ENCODE peak calls at places on chromosomes 5 and 9, in nine cellular contexts. F is fibroblast of mammary gland, H is AG10803, R is sigmoid colon, P is GM23338, A is stomach, S is dorsolateral prefrontal cortex, U is colonic mucosa, I is kidney. E is an unnamed sample.

GRCh38 chr5:18944771-18945170 is 1043.2 kb downstream of the CDH18 start:
- DNase-seq in F (no peak), H (no peak), R (no peak), P (no peak), A (no peak), S (no peak), U (no peak), I (no peak), E (no peak)

GRCh38 chr5:122447072-122447471 is 135.0 kb downstream of the SNCAIP start:
- DNase-seq in F (no peak), H (no peak), R (no peak), P (no peak), A (no peak), S (no peak), U (no peak), I (no peak), E (no peak)

GRCh38 chr5:169637856-169638190 is 748 bp downstream of the DOCK2 start:
- DNase-seq in F (no peak), H (no peak), R (no peak), P (no peak), A (peak), S (no peak), U (peak), I (no peak), E (no peak)

GRCh38 chr9:127154390-127155191 is 32.2 kb upstream of the ANGPTL2 start:
- DNase-seq in F (peak), H (peak), R (peak), P (no peak), A (peak), S (no peak), U (peak), I (peak), E (peak)

GRCh38 chr9:38371495-38371894 is 21.0 kb upstream of the ALDH1B1 start:
- DNase-seq in F (peak), H (peak), R (no peak), P (no peak), A (peak), S (no peak), U (peak), I (no peak), E (no peak)

GRCh38 chr9:99264070-99264469 is 42.0 kb downstream of the SEC61B start:
- DNase-seq in F (peak), H (no peak), R (no peak), P (peak), A (no peak), S (no peak), U (no peak), I (no peak), E (no peak)

GRCh38 chr5:68456756-68457217 is 241.2 kb downstream of the PIK3R1 start:
- DNase-seq in F (peak), H (peak), R (no peak), P (no peak), A (peak), S (no peak), U (peak), I (no peak), E (no peak)

GRCh38 chr5:179806250-179807045 is at the start of gene MGAT4B:
- DNase-seq in F (peak), H (peak), R (peak), P (peak), A (peak), S (peak), U (peak), I (peak), E (peak)

GRCh38 chr9:100033877-100034551 is 64.8 kb downstream of the ERP44 start:
- DNase-seq in F (no peak), H (no peak), R (no peak), P (no peak), A (no peak), S (no peak), U (no peak), I (no peak), E (no peak)

GRCh38 chr9:130689937-130690700 is 3.5 kb upstream of the EXOSC2 start:
- DNase-seq in F (peak), H (peak), R (peak), P (peak), A (peak), S (no peak), U (peak), I (no peak), E (peak)

GRCh38 chr9:109232449-109232848 is 65.4 kb upstream of the FRRS1L start:
- DNase-seq in F (peak), H (peak), R (no peak), P (no peak), A (no peak), S (no peak), U (no peak), I (no peak), E (peak)

GRCh38 chr9:72205513-72205912 is 56.3 kb downstream of the GDA start:
- DNase-seq in F (no peak), H (no peak), R (no peak), P (no peak), A (no peak), S (no peak), U (no peak), I (no peak), E (no peak)

GRCh38 chr9:88826651-88827245 is 164.5 kb upstream of the S1PR3 start:
- DNase-seq in F (peak), H (peak), R (no peak), P (no peak), A (no peak), S (no peak), U (no peak), I (no peak), E (no peak)

GRCh38 chr9:88532320-88532719 is 2.7 kb upstream of the NXNL2 start:
- DNase-seq in F (peak), H (peak), R (no peak), P (peak), A (no peak), S (no peak), U (no peak), I (peak), E (peak)

GRCh38 chr5:18792145-18792544 is 1157.9 kb downstream of the TAF11L14 start:
- DNase-seq in F (no peak), H (no peak), R (no peak), P (no peak), A (peak), S (no peak), U (no peak), I (no peak), E (no peak)

GRCh38 chr5:7592910-7593309 is 197.0 kb downstream of the ADCY2 start:
- DNase-seq in F (no peak), H (peak), R (no peak), P (peak), A (no peak), S (no peak), U (no peak), I (no peak), E (no peak)

GRCh38 chr9:104278929-104279500 is 184.9 kb downstream of the SMC2 start:
- DNase-seq in F (no peak), H (no peak), R (no peak), P (no peak), A (no peak), S (no peak), U (no peak), I (no peak), E (no peak)

GRCh38 chr5:150645070-150645700 is 4.7 kb downstream of the SYNPO start:
- DNase-seq in F (peak), H (peak), R (peak), P (no peak), A (no peak), S (no peak), U (no peak), I (peak), E (peak)

GRCh38 chr9:134559013-134559412 is 82.6 kb upstream of the COL5A1 start:
- DNase-seq in F (no peak), H (no peak), R (peak), P (no peak), A (no peak), S (no peak), U (no peak), I (peak), E (no peak)

GRCh38 chr9:124257865-124258764 is at the start of gene NEK6:
- DNase-seq in F (peak), H (peak), R (peak), P (no peak), A (peak), S (no peak), U (no peak), I (peak), E (no peak)

GRCh38 chr9:78884611-78885150 is 587.8 kb downstream of the PSAT1 start:
- DNase-seq in F (no peak), H (peak), R (no peak), P (no peak), A (no peak), S (no peak), U (no peak), I (no peak), E (no peak)

GRCh38 chr5:168364151-168364661 is 72.8 kb downstream of the WWC1 start:
- DNase-seq in F (peak), H (peak), R (no peak), P (no peak), A (no peak), S (no peak), U (no peak), I (no peak), E (peak)

GRCh38 chr9:16866542-16866941 is 3.9 kb downstream of the BNC2 start:
- DNase-seq in F (peak), H (no peak), R (no peak), P (no peak), A (no peak), S (no peak), U (no peak), I (no peak), E (no peak)

GRCh38 chr9:111366978-111367377 is 37.0 kb upstream of the OR2K2 start:
- DNase-seq in F (no peak), H (no peak), R (no peak), P (no peak), A (no peak), S (no peak), U (no peak), I (no peak), E (no peak)

GRCh38 chr9:117979914-117980313 is 275.7 kb downstream of the TLR4 start:
- DNase-seq in F (no peak), H (no peak), R (no peak), P (no peak), A (no peak), S (no peak), U (no peak), I (no peak), E (no peak)

GRCh38 chr5:135317286-135317685 is 81.7 kb downstream of the MACROH2A1 start:
- DNase-seq in F (no peak), H (no peak), R (no peak), P (no peak), A (peak), S (no peak), U (peak), I (no peak), E (no peak)

GRCh38 chr9:13127164-13127563 is 152.3 kb downstream of the MPDZ start:
- DNase-seq in F (no peak), H (peak), R (no peak), P (no peak), A (no peak), S (no peak), U (no peak), I (no peak), E (no peak)

GRCh38 chr5:123705741-123706140 is 193.8 kb downstream of the CSNK1G3 start:
- DNase-seq in F (peak), H (peak), R (no peak), P (no peak), A (no peak), S (no peak), U (no peak), I (no peak), E (peak)

GRCh38 chr5:1847056-1847455 is 35.7 kb downstream of the IRX4 start:
- DNase-seq in F (no peak), H (no peak), R (no peak), P (no peak), A (no peak), S (no peak), U (no peak), I (peak), E (no peak)

GRCh38 chr5:145283101-145283500 is 552.0 kb downstream of the PRELID2 start:
- DNase-seq in F (no peak), H (peak), R (no peak), P (no peak), A (no peak), S (no peak), U (no peak), I (no peak), E (no peak)

GRCh38 chr5:35066260-35066795 is 18.6 kb upstream of the AGXT2 start:
- DNase-seq in F (no peak), H (no peak), R (no peak), P (no peak), A (no peak), S (no peak), U (no peak), I (no peak), E (no peak)

GRCh38 chr5:172903790-172904189 is 55.4 kb upstream of the RPL26L1 start:
- DNase-seq in F (peak), H (peak), R (peak), P (no peak), A (peak), S (no peak), U (peak), I (no peak), E (peak)

GRCh38 chr9:12878342-12878978 is 103.6 kb downstream of the LURAP1L start:
- DNase-seq in F (peak), H (no peak), R (no peak), P (no peak), A (no peak), S (no peak), U (no peak), I (no peak), E (peak)

GRCh38 chr5:17127743-17128231 is 89.6 kb upstream of the BASP1 start:
- DNase-seq in F (peak), H (peak), R (no peak), P (no peak), A (no peak), S (no peak), U (no peak), I (no peak), E (peak)

GRCh38 chr9:116279230-116279629 is 125.6 kb downstream of the PAPPA start:
- DNase-seq in F (no peak), H (no peak), R (no peak), P (peak), A (no peak), S (no peak), U (no peak), I (no peak), E (no peak)

GRCh38 chr5:12133520-12133919 is 229.3 kb upstream of the CTNND2 start:
- DNase-seq in F (no peak), H (no peak), R (no peak), P (no peak), A (no peak), S (no peak), U (no peak), I (no peak), E (no peak)

GRCh38 chr9:93906182-93906880 is 48.8 kb downstream of the BARX1 start:
- DNase-seq in F (no peak), H (no peak), R (peak), P (no peak), A (no peak), S (no peak), U (no peak), I (no peak), E (no peak)

GRCh38 chr9:27625751-27626628 is 52.7 kb upstream of the C9orf72 start:
- DNase-seq in F (no peak), H (no peak), R (no peak), P (no peak), A (no peak), S (no peak), U (peak), I (no peak), E (no peak)

GRCh38 chr9:93945400-93946337 is 9.5 kb downstream of the BARX1 start:
- DNase-seq in F (no peak), H (no peak), R (no peak), P (peak), A (no peak), S (no peak), U (peak), I (no peak), E (no peak)

DNA sequence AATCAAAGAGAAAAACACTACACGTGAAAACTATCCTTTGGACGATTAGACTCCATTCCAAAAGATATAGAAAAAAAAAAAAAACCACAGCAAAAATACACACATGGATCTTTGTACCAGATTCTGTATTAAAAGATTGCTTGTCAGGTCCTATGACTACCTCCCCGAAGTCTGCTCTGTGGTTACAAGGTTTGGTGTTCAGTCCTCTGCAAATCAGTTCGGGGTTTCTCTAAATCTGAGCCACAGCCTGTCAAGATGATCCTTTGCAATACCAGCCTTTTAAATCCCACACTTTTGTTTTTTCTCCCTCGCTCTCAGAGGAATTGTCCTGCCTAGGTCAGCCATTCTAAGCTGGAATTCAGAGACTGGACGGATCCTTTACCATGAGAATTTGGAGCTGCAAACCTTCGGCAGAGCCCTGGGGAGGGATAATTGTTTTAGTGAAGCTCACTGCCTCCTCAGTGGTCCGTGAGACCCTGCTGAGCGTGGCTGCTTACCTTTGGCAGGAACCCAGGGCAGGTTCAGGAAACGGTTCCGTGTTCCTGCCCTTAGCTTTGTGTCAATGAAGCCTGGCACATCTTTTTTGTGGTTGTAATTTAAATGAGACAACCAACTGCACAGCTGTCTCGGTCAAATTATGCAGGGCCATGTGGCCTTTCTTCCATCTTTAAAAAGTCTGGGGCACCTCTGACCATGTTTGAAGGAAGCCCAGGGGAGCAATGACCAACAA is 47.3 kb downstream of the EBF1 start:
- DNase-seq in F (peak), H (peak), R (no peak), P (peak), A (no peak), S (no peak), U (no peak), I (no peak), E (no peak)
- H3K4me3 ChIP-seq in F (no peak), H (no peak), R (no peak), P (peak), A (no peak), S (no peak), U (no peak), I (no peak), E (no peak)

GRCh38 chr5:55600536-55601208 is 65.9 kb upstream of the PLPP1 start:
- DNase-seq in F (peak), H (peak), R (no peak), P (no peak), A (no peak), S (no peak), U (peak), I (no peak), E (no peak)

GRCh38 chr5:55608595-55608994 is 73.8 kb upstream of the PLPP1 start:
- DNase-seq in F (no peak), H (no peak), R (no peak), P (no peak), A (no peak), S (no peak), U (peak), I (no peak), E (no peak)

GRCh38 chr5:55603947-55604346 is 69.2 kb upstream of the PLPP1 start:
- DNase-seq in F (peak), H (peak), R (no peak), P (no peak), A (no peak), S (peak), U (no peak), I (no peak), E (no peak)

GRCh38 chr5:55601209-55601618 is 66.5 kb upstream of the PLPP1 start:
- DNase-seq in F (peak), H (peak), R (peak), P (no peak), A (peak), S (peak), U (peak), I (peak), E (peak)

DNA sequence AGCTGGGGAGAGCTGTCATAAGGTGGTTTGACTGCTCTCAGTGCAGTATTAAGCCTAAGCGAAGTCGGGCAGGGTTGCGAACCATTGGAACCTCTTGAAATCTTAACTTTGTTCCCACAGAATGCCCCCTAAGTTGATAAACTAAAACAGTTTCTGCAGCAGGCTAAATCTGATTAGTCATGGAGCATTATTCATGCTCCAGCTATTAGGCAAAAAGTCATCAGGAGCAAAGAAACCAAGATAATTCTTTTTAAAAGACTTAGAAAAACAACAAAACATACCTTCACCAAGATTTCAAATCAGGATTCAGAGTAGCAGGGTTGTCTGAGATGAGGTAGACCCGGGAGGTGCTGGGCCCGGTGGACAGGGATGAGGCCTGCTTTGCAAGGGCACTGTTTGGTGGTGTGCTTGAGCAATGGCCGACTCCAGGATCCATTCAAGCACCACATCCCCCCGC is 69.9 kb upstream of the PLPP1 start:
- DNase-seq in F (peak), H (peak), R (peak), P (no peak), A (no peak), S (no peak), U (no peak), I (no peak), E (no peak)
- H3K4me3 ChIP-seq in F (no peak), H (no peak), R (no peak), P (no peak), A (no peak), S (no peak), U (no peak), I (no peak), E (no peak)

DNA sequence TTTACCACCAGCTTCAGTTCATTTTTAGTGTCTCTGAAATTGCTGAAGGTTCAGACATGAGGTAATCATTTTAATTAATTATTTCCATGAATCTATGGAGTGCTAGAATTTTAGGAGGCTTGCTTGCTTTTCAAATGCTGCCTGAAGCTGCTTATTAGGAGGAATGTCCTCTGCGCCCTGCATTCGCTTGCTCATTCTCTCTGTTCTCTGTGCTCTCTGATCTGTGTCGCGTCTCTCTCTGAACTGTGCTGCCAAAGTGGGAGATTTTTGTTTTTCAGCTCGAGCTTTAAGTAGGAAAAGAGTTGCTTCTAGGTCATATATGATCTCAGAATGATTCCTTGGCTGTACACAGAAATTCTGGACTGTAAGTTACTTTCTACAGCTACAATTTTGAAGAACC is 101.7 kb upstream of the PRR16 start:
- DNase-seq in F (no peak), H (no peak), R (no peak), P (no peak), A (no peak), S (no peak), U (no peak), I (no peak), E (no peak)
- H3K4me3 ChIP-seq in F (no peak), H (no peak), R (no peak), P (no peak), A (no peak), S (no peak), U (no peak), I (no peak), E (no peak)

DNA sequence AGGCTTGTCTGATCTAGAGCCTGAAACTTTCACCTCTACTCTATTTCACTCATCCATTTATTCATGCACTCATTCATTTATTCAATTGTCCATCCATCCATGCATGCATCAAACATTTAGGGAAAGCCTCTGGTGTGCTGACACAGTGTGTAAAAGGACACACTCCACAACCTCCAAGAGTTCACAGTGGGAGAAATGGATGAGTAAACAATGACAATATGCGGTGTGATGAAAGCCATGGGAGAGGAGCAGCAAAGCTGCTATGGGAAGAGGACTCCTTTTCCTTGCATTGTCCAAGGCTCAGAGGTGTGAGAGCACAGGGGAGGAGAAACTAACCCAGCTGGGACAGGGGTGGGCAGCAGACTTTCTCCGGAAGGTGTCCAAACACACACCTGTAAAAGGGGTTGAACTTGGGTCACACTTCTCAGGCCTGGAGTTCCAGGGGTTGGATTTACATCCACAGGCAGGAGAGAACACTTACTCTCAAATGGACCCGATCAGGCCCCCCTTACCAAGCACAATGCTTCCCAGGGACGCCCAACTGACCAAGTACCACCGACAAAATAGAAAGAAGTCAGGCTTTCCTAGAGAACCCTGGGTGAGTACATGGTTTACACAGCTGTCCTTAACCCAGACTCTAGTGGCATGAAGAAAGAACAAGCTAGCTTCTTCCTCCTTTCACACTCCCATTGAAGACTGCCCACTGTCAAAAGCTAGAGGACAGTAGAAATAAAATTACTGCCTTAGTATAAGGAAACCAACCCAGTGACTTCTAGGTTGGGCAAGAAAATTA is 21.3 kb upstream of the PFDN1 start:
- DNase-seq in F (peak), H (no peak), R (no peak), P (no peak), A (no peak), S (no peak), U (no peak), I (no peak), E (no peak)
- H3K4me3 ChIP-seq in F (no peak), H (no peak), R (no peak), P (no peak), A (no peak), S (no peak), U (no peak), I (no peak), E (no peak)

E was measured in skeletal muscle cell.